ENCODE peak calls at places on chromosomes 13 and 19, in nine cellular contexts. T is stimulated activated CD4-positive, alpha-beta T cell treated with anti-CD3 and anti-CD28 coated beads, Interleukin-4, amount 100 ng/mL, for 1 hour; Y is thoracic aorta; U is body of pancreas; J is astrocyte; P is NCI-H1417; V is mesothelial cell of epicardium; K is BJ; S is AG04450. C is an unnamed sample.
A peak's percentile ranks its signal among the peaks of the same experiment; 100 is the strongest.

GRCh38 chr13:44305845-44306244 is 67.8 kb upstream of the SERP2 start:
- DNase-seq in T (no peak), S (no peak), P (peak; percentile 46), J (peak; percentile 78), Y (no peak), V (no peak), K (no peak), U (peak; percentile 51), C (peak; percentile 12)

GRCh38 chr19:47226426-47227346 is 4.3 kb downstream of the BBC3 start:
- DNase-seq in U (peak; percentile 81), V (no peak), J (peak; percentile 47), K (peak; percentile 35), T (peak; percentile 27), S (no peak), P (peak; percentile 34), Y (peak; percentile 39), C (peak; percentile 77)

GRCh38 chr19:45160870-45161714 is at the start of gene NKPD1:
- DNase-seq in Y (no peak), P (no peak), K (no peak), U (peak; percentile 81), V (peak; percentile 68), S (no peak), J (no peak), T (no peak), C (peak; percentile 66)

GRCh38 chr13:20118268-20119140 is 42.3 kb downstream of the GJA3 start:
- DNase-seq in S (no peak), V (peak; percentile 53), Y (no peak), T (peak; percentile 46), P (peak; percentile 58), K (no peak), J (peak; percentile 36), U (peak; percentile 80), C (peak; percentile 52)

GRCh38 chr13:87274209-87274819 is 396.9 kb upstream of the SLITRK5 start:
- DNase-seq in K (no peak), V (peak; percentile 54), S (peak; percentile 10), U (peak; percentile 28), Y (no peak), J (peak; percentile 22), P (peak; percentile 66), T (no peak), C (peak; percentile 37)

GRCh38 chr19:41703602-41704293 is 4.7 kb upstream of the CEACAM5 start:
- DNase-seq in Y (no peak), K (no peak), P (no peak), S (no peak), J (no peak), T (no peak), U (no peak), V (peak; percentile 20), C (no peak)

GRCh38 chr19:40510526-40511115 is 43.8 kb downstream of the SPTBN4 start:
- DNase-seq in V (no peak), U (no peak), S (no peak), P (no peak), J (peak; percentile 33), Y (no peak), K (peak; percentile 6), T (no peak), C (no peak)

GRCh38 chr13:99151516-99151915 is 49.1 kb upstream of the UBAC2 start:
- DNase-seq in K (peak; percentile 47), P (no peak), U (no peak), J (peak; percentile 76), V (no peak), T (no peak), S (no peak), Y (no peak), C (peak; percentile 95)

GRCh38 chr19:54481326-54481930 is 8.3 kb upstream of the CDC42EP5 start:
- DNase-seq in K (no peak), V (peak; percentile 74), U (peak; percentile 32), J (no peak), T (no peak), Y (no peak), P (peak; percentile 36), S (no peak), C (peak; percentile 32)

GRCh38 chr13:102657630-102658029 is 37.2 kb downstream of the METTL21C start:
- DNase-seq in P (no peak), U (no peak), Y (no peak), J (no peak), S (no peak), T (no peak), K (no peak), V (no peak), C (no peak)

GRCh38 chr19:3275068-3275582 is 50.7 kb downstream of the CELF5 start:
- DNase-seq in Y (no peak), V (no peak), T (peak; percentile 57), U (no peak), P (peak; percentile 75), J (no peak), K (no peak), S (no peak), C (no peak)

GRCh38 chr13:106104281-106104901 is 431.1 kb downstream of the EFNB2 start:
- DNase-seq in Y (no peak), J (peak; percentile 95), T (no peak), P (no peak), K (peak; percentile 73), U (no peak), V (no peak), S (peak; percentile 60), C (peak; percentile 95)

GRCh38 chr13:48476674-48477073 is 56.2 kb downstream of the RCBTB2 start:
- DNase-seq in S (no peak), P (no peak), Y (no peak), V (no peak), U (no peak), K (no peak), J (no peak), T (no peak), C (no peak)

GRCh38 chr13:20313896-20314295 is 81.8 kb upstream of the GJB6 start:
- DNase-seq in J (no peak), U (no peak), Y (no peak), V (no peak), T (no peak), P (no peak), K (no peak), S (no peak), C (no peak)

C was measured in PC-9.